ENCODE peak calls at places on chromosomes 11 and 22, in six cellular contexts. N is thoracic aorta, Y is choroid plexus epithelial cell, U is astrocyte of the cerebellum, I is Calu3, T is cardiac muscle cell. R is an unnamed sample.

GRCh38 chr11:65468874-65469333 is 29.9 kb upstream of the MALAT1 start:
- DNase-seq in N (no peak), I (peak), Y (peak), U (no peak), T (peak), R (no peak)

GRCh38 chr22:39634530-39635399 is 64.2 kb downstream of the CACNA1I start:
- DNase-seq in T (no peak), U (peak), I (peak), Y (peak), N (no peak), R (no peak)

GRCh38 chr11:126662055-126662790 is 306.7 kb downstream of the ST3GAL4 start:
- DNase-seq in T (no peak), I (no peak), U (no peak), Y (no peak), N (no peak), R (no peak)

GRCh38 chr11:75023446-75024067 is 34.8 kb downstream of the NEU3 start:
- DNase-seq in I (no peak), T (no peak), U (no peak), N (no peak), Y (no peak), R (peak)

GRCh38 chr11:62393735-62394134 is 25.1 kb upstream of the SCGB1A1 start:
- DNase-seq in Y (no peak), I (no peak), N (no peak), T (no peak), U (no peak), R (no peak)

GRCh38 chr11:95337175-95337957 is 106.4 kb upstream of the SESN3 start:
- DNase-seq in Y (peak), T (peak), I (no peak), U (peak), N (no peak), R (no peak)

GRCh38 chr22:20214853-20215252 is 53.3 kb downstream of the RTN4R start:
- DNase-seq in Y (no peak), U (no peak), N (no peak), T (no peak), I (no peak), R (no peak)

GRCh38 chr22:24947881-24948280 is 1.4 kb upstream of the LHFPL7 start:
- DNase-seq in T (no peak), U (no peak), Y (no peak), I (no peak), N (no peak), R (no peak)

GRCh38 chr22:47622541-47622940 is 860.1 kb downstream of the TBC1D22A start:
- DNase-seq in Y (no peak), N (no peak), I (no peak), T (no peak), U (no peak), R (peak)

GRCh38 chr11:116525961-116526495 is 246.8 kb downstream of the BUD13 start:
- DNase-seq in N (no peak), I (no peak), Y (no peak), U (no peak), T (no peak), R (no peak)

GRCh38 chr11:14698771-14699170 is 55.2 kb downstream of the PDE3B start:
- DNase-seq in T (no peak), U (no peak), I (no peak), N (no peak), Y (no peak), R (no peak)

GRCh38 chr11:77779935-77780334 is 40.6 kb downstream of the RSF1 start:
- DNase-seq in T (peak), U (peak), N (no peak), I (no peak), Y (peak), R (no peak)

GRCh38 chr22:45612451-45612901 is 59.2 kb upstream of the ATXN10 start:
- DNase-seq in I (no peak), Y (peak), U (peak), T (no peak), N (peak), R (peak)

GRCh38 chr22:39092111-39092867 is 4.8 kb upstream of the APOBEC3H start:
- DNase-seq in T (no peak), U (no peak), N (no peak), Y (no peak), I (no peak), R (no peak)

GRCh38 chr11:65329944-65330403 is 3.7 kb upstream of the DPF2 start:
- DNase-seq in Y (peak), U (peak), N (peak), T (peak), I (peak), R (peak)

GRCh38 chr11:40337118-40337517 is 1122.3 kb downstream of the LRRC4C start:
- DNase-seq in Y (peak), I (no peak), U (peak), N (no peak), T (no peak), R (no peak)

GRCh38 chr22:22420580-22420979 is 88.0 kb downstream of the ZNF280B start:
- DNase-seq in U (no peak), T (no peak), I (no peak), N (no peak), Y (no peak), R (no peak)

GRCh38 chr11:124329787-124330478 is 9.9 kb upstream of the OR8D2 start:
- DNase-seq in U (peak), N (no peak), T (no peak), I (no peak), Y (peak), R (no peak)

GRCh38 chr22:29197096-29197495 is 8.6 kb upstream of the EMID1 start:
- DNase-seq in U (no peak), Y (no peak), T (no peak), N (no peak), I (no peak), R (no peak)

GRCh38 chr11:112797072-112797471 is 164.1 kb upstream of the NCAM1 start:
- DNase-seq in I (peak), U (no peak), N (no peak), Y (peak), T (no peak), R (no peak)

GRCh38 chr11:103536335-103536722 is 427.1 kb downstream of the DYNC2H1 start:
- DNase-seq in U (no peak), I (no peak), T (no peak), N (no peak), Y (no peak), R (no peak)

GRCh38 chr11:9028591-9028990 is 24.8 kb upstream of the NRIP3 start:
- DNase-seq in U (no peak), I (no peak), T (no peak), N (no peak), Y (no peak), R (no peak)

GRCh38 chr11:110772863-110773262 is 60.6 kb upstream of the ARHGAP20 start:
- DNase-seq in I (no peak), T (no peak), U (no peak), N (no peak), Y (no peak), R (no peak)

GRCh38 chr22:37684803-37685615 is 1.1 kb upstream of the NOL12 start:
- DNase-seq in Y (no peak), T (no peak), N (no peak), U (no peak), I (no peak), R (no peak)

GRCh38 chr11:68081691-68082090 is 39.5 kb downstream of the CHKA start:
- DNase-seq in Y (peak), U (peak), I (no peak), N (no peak), T (no peak), R (no peak)

GRCh38 chr11:44003736-44004451 is 43.9 kb upstream of the ACCSL start:
- DNase-seq in T (no peak), U (no peak), Y (no peak), I (no peak), N (no peak), R (peak)

GRCh38 chr11:111449696-111450479 is 62.3 kb downstream of the BTG4 start:
- DNase-seq in U (no peak), Y (no peak), N (no peak), T (no peak), I (no peak), R (peak)

GRCh38 chr22:45208993-45209838 is 31.5 kb downstream of the KIAA0930 start:
- DNase-seq in U (no peak), Y (peak), T (no peak), N (peak), I (peak), R (peak)

GRCh38 chr11:56950510-56950909 is 38.2 kb upstream of the OR5AK2 start:
- DNase-seq in U (no peak), Y (no peak), T (no peak), N (no peak), I (no peak), R (no peak)

GRCh38 chr11:117633186-117633585 is 163.8 kb downstream of the DSCAML1 start:
- DNase-seq in I (no peak), Y (no peak), N (no peak), T (peak), U (no peak), R (no peak)

GRCh38 chr11:46674463-46675287 is 25.7 kb downstream of the ARHGAP1 start:
- DNase-seq in T (peak), U (no peak), N (no peak), Y (peak), I (no peak), R (no peak)

GRCh38 chr11:88327061-88327460 is 10.5 kb downstream of the CTSC start:
- DNase-seq in Y (no peak), U (no peak), T (no peak), I (no peak), N (no peak), R (no peak)
- TF ChIP-seq CTCF in Y (no peak), U (no peak), T (no peak), I (no peak), N (no peak), R (no peak)

GRCh38 chr11:11387201-11387600 is 34.2 kb upstream of the CSNK2A3 start:
- DNase-seq in I (no peak), Y (no peak), T (no peak), N (no peak), U (no peak), R (no peak)
- TF ChIP-seq CTCF in I (no peak), Y (no peak), T (no peak), N (no peak), U (no peak), R (no peak)

GRCh38 chr11:72824020-72824419 is 9.8 kb downstream of the ATG16L2 start:
- DNase-seq in I (no peak), N (no peak), U (no peak), Y (no peak), T (no peak), R (no peak)

GRCh38 chr11:72823105-72823804 is 9.0 kb downstream of the ATG16L2 start:
- DNase-seq in N (no peak), T (no peak), I (no peak), U (no peak), Y (no peak), R (no peak)

GRCh38 chr11:72821221-72821919 is 7.2 kb downstream of the ATG16L2 start:
- DNase-seq in I (no peak), N (no peak), U (no peak), T (no peak), Y (no peak), R (no peak)

GRCh38 chr11:72820439-72821139 is 6.4 kb downstream of the ATG16L2 start:
- DNase-seq in I (no peak), Y (no peak), U (no peak), T (no peak), N (no peak), R (no peak)

DNA sequence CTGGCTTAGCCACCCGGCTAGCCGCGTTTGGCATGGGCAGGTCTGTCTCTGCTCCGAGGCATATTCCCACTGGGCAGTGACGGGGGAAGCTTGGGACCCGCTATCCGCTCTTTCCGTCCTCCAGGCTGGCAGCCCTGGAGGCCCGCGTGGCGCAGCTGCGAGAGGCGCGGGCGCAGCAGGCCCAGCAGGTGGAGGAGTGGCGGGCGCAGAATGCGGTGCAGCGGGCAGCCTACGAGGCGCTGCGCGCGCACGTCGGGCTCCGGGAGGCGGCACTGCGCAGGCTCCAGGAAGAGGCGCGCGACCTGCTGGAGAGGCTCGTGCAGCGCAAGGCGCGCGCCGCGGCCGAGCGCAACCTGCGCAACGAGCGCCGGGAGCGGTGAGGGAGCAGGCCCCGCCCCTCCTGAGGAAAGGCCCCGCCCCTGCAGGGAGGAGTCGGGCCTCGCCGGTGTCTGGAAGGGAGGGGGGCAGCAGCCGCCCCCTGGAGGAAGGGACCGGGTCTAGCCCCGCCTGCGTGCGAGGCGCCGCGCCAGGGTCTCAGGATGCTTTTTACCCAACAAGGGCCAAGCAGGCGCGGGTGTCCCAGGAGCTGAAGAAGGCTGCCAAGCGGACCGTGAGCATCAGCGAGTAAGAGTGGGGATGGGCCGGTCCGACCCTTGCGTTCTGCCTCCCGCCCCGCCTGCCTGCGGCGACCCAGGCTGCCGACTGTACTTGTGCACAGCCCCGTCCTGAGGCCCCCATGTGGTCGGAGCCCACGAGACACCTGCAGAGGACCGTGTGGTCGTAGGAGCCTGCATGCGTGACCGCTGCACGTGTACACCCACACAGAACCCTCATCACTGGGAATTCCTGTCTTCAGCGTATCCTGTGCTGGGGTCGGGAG is 7.9 kb downstream of the ATG16L2 start:
- DNase-seq in Y (peak), N (peak), U (peak), I (peak), T (peak), R (peak)
- TF ChIP-seq CTCF in Y (no peak), N (peak), U (no peak), I (peak), T (peak), R (peak)

GRCh38 chr11:6233984-6234313 is 487 bp downstream of the FHIP1B start:
- DNase-seq in U (no peak), Y (no peak), I (peak), N (no peak), T (no peak), R (no peak)

GRCh38 chr11:6232899-6233298 is 1.5 kb downstream of the FHIP1B start:
- DNase-seq in U (no peak), Y (no peak), T (no peak), I (no peak), N (no peak), R (no peak)

GRCh38 chr11:6237271-6237670 is 1.6 kb upstream of the CNGA4 start:
- DNase-seq in I (no peak), T (no peak), U (no peak), Y (no peak), N (no peak), R (no peak)

GRCh38 chr11:6237903-6238302 is 986 bp upstream of the CNGA4 start:
- DNase-seq in U (no peak), I (no peak), Y (no peak), T (no peak), N (no peak), R (no peak)

DNA sequence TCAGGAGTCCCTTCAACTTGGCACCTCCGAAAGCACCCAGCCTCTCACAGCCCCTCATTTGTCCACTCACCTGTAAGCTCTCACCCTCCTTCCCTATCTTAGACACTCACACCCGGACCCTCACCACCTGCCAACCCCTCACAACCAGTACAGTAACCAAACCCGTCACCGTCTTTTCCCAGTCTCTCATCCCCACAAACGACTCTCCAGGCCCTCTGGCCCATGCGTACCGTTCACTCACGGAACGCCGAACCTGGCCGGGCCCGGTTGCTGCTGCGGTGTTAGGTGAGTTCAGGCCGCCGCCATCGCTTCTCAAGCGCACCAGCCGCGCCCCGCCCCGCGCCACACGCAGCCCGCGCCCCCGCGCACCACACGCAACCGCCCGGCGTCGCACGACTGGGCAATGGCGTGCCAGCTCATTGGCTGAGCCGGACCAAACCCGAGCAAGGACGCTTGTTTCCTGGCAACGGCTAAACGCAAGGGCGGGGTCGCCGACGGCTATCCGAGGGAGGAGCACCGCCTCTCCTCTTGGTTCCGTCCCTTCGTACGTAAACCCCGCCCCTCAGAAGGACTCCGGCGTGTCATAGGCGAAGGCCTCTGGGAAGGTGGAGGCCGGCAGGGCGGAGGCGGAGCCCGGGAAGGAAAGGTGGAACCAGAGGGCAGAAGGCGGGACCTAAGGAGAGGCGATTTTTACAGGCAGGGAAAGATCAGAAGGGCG is at the start of gene FHIP1B:
- DNase-seq in Y (peak), U (peak), I (peak), T (peak), N (peak), R (peak)
- TF ChIP-seq CTCF in Y (no peak), U (no peak), I (no peak), T (no peak), N (no peak), R (no peak)

DNA sequence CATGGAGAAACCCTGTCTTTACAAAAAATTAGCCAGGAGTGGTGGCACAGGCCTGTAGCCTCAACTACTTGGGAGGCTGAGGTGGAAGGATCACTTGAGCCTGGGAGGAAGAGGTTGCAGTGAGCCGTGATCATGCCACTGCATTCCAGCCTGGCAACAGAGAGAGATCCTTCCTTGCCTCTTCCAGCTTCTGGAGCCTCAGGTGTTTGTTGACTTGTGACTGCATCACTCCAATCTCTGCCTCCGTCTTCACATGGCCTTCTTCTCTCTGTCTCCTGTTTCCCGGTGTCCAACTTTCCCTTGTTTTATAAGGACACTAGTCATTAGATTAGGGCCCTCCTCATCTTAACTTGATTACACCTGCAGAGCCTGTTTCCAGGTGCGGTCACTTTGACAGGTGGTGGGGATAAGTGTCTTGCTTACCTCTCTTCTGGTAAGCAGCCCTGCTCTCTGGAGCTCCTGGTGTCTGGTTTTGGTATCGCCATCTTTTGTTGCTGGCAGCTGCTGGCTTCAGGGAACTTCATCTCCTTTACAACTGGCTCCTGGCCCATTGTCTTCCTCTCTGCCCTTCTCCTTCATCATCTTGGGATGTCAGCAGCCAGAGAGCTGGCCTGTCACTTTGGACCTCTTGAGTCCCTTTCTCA is 8.2 kb upstream of the USP2 start:
- DNase-seq in U (no peak), T (no peak), N (no peak), I (no peak), Y (peak), R (peak)
- TF ChIP-seq CTCF in U (peak), T (peak), N (no peak), I (peak), Y (peak), R (peak)

DNA sequence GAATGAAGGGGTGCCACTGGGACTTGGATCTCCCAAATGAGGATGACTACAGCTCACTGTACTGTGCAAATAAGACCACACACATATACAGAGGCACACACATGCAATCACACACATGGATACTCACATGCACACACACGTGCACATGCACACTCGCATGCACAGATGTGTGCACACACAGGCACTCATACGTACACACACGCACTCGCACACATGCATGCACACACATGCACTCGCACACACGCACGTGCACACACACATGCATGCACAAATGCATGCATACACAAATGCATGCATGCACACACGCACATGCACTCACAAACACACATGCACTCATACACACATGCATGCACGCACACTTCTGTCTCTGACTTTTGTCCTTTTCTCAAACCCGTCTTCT is 36.0 kb downstream of the TECTA start:
- DNase-seq in U (no peak), Y (no peak), I (no peak), N (no peak), T (no peak), R (no peak)
- TF ChIP-seq CTCF in U (no peak), Y (no peak), I (no peak), N (no peak), T (no peak), R (no peak)

DNA sequence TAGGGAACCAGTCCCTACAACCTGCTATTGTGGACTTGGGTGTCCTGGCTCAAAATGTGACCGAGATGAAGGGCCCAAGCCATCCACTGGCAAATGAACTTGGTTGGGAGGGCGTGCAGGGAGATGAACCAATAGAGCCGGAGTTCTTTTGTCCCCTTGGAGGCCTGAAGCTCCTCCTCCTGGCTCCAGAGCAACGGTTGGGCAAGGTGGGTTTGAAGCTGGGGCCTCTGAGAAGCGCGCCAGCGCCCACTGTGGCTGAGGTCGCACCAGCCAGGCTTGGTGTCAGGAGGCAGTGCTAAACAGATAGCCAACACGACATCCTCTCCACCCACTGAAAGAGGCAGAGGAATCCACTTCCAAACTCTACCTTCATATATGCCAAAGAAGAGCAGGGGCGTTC is 36.0 kb upstream of the PACSIN2 start:
- DNase-seq in U (no peak), T (no peak), I (no peak), Y (no peak), N (no peak), R (no peak)
- TF ChIP-seq CTCF in U (no peak), T (no peak), I (no peak), Y (no peak), N (no peak), R (no peak)